ENCODE peak calls at places on chromosome 19, in five cellular contexts. One of them, this sample, is unnamed.

GRCh38 chr19:1283207-1283916 is 2.3 kb upstream of the EFNA2 start:
- DNase-seq in NCI-H82: no peak
- DNase-seq in effector memory CD4-positive, alpha-beta T cell: no peak
- DNase-seq in GM23338: no peak
- DNase-seq in MCF 10A: no peak
- DNase-seq in this sample: no peak

GRCh38 chr19:51107406-51108065 is 673 bp downstream of the CTU1 start:
- DNase-seq in NCI-H82: no peak
- DNase-seq in MCF 10A: no peak
- DNase-seq in effector memory CD4-positive, alpha-beta T cell: no peak
- DNase-seq in GM23338: peak; percentile 32
- DNase-seq in this sample: peak; percentile 32

GRCh38 chr19:56120371-56121179 is 520 bp downstream of the ZNF787 start:
- DNase-seq in NCI-H82: peak; percentile 86
- DNase-seq in GM23338: peak; percentile 67
- DNase-seq in MCF 10A: peak; percentile 74
- DNase-seq in effector memory CD4-positive, alpha-beta T cell: peak; percentile 74
- DNase-seq in this sample: peak; percentile 45

GRCh38 chr19:2724148-2724557 is 3.0 kb upstream of the DIRAS1 start:
- DNase-seq in MCF 10A: no peak
- DNase-seq in effector memory CD4-positive, alpha-beta T cell: no peak
- DNase-seq in GM23338: peak; percentile 28
- DNase-seq in NCI-H82: no peak
- DNase-seq in this sample: no peak

GRCh38 chr19:35270381-35270811 is 1.6 kb downstream of the USF2 start:
- DNase-seq in MCF 10A: no peak
- DNase-seq in GM23338: no peak
- DNase-seq in NCI-H82: no peak
- DNase-seq in effector memory CD4-positive, alpha-beta T cell: no peak
- DNase-seq in this sample: no peak

GRCh38 chr19:8361921-8362793 is 1.8 kb upstream of the ANGPTL4 start:
- DNase-seq in effector memory CD4-positive, alpha-beta T cell: no peak
- DNase-seq in MCF 10A: peak; percentile 100
- DNase-seq in NCI-H82: no peak
- DNase-seq in GM23338: no peak
- DNase-seq in this sample: peak; percentile 98

GRCh38 chr19:51807111-51807701 is 12.2 kb downstream of the FPR3 start:
- DNase-seq in GM23338: peak; percentile 83
- DNase-seq in NCI-H82: no peak
- DNase-seq in effector memory CD4-positive, alpha-beta T cell: no peak
- DNase-seq in MCF 10A: no peak
- DNase-seq in this sample: no peak

GRCh38 chr19:55210120-55210493 is 806 bp upstream of the PTPRH start:
- DNase-seq in NCI-H82: no peak
- DNase-seq in MCF 10A: peak; percentile 87
- DNase-seq in effector memory CD4-positive, alpha-beta T cell: no peak
- DNase-seq in GM23338: no peak
- DNase-seq in this sample: peak; percentile 97

GRCh38 chr19:49196527-49197240 is 39.1 kb downstream of the TRPM4 start:
- DNase-seq in NCI-H82: no peak
- DNase-seq in MCF 10A: no peak
- DNase-seq in GM23338: peak; percentile 24
- DNase-seq in effector memory CD4-positive, alpha-beta T cell: no peak
- DNase-seq in this sample: no peak

GRCh38 chr19:49502866-49503581 is 6.8 kb downstream of the RPS11 start:
- DNase-seq in effector memory CD4-positive, alpha-beta T cell: no peak
- DNase-seq in GM23338: peak; percentile 58
- DNase-seq in MCF 10A: peak; percentile 73
- DNase-seq in NCI-H82: peak; percentile 77
- DNase-seq in this sample: peak; percentile 56

This sample was measured in renal cortical epithelial cell.